ENCODE peak calls at places on chromosomes 16 and 17, in six cellular contexts. U is SK-N-SH, V is GM23248, E is PC-3, K is MM.1S, O is HCT116. J is an unnamed sample.

GRCh38 chr17:75514299-75515228 is 773 bp downstream of the CASKIN2 start:
- DNase-seq in E (peak; percentile 90), V (peak; percentile 43), O (no peak), K (no peak), U (peak; percentile 64), J (peak; percentile 68)

GRCh38 chr16:75471723-75472634 is 7.5 kb upstream of the TMEM170A start:
- DNase-seq in U (peak; percentile 91), E (peak; percentile 69), O (no peak), V (peak; percentile 85), K (peak; percentile 14), J (peak; percentile 69)

GRCh38 chr16:6643083-6643686 is 689.5 kb upstream of the RBFOX1 start:
- DNase-seq in K (peak; percentile 68), O (no peak), V (peak; percentile 57), U (peak; percentile 36), E (peak; percentile 73), J (peak; percentile 59)

GRCh38 chr16:48041861-48042435 is 113.8 kb downstream of the ABCC12 start:
- DNase-seq in O (peak; percentile 13), U (no peak), E (peak; percentile 19), V (no peak), K (no peak), J (peak; percentile 58)

GRCh38 chr16:80744856-80745255 is 59.5 kb downstream of the CDYL2 start:
- DNase-seq in E (no peak), U (no peak), K (no peak), O (no peak), V (no peak), J (no peak)

GRCh38 chr16:21156767-21157467 is 1.6 kb upstream of the LDAF1 start:
- DNase-seq in U (peak; percentile 85), O (peak; percentile 78), E (peak; percentile 77), K (peak; percentile 21), V (peak; percentile 81), J (peak; percentile 75)

GRCh38 chr17:27621557-27621956 is 9.4 kb upstream of the LGALS9 start:
- DNase-seq in V (no peak), K (no peak), U (no peak), O (no peak), E (no peak), J (peak; percentile 15)

GRCh38 chr16:49085689-49086088 is 195.9 kb downstream of the CBLN1 start:
- DNase-seq in E (no peak), U (no peak), K (no peak), O (no peak), V (no peak), J (no peak)

GRCh38 chr16:49350265-49351103 is 23.1 kb upstream of the C16orf78 start:
- DNase-seq in O (peak; percentile 27), V (peak; percentile 59), E (peak; percentile 67), K (peak; percentile 28), U (peak; percentile 81), J (peak; percentile 73)

GRCh38 chr16:27048316-27048715 is 18.4 kb upstream of the C16orf82 start:
- DNase-seq in E (no peak), K (no peak), V (peak; percentile 5), U (no peak), O (no peak), J (no peak)

GRCh38 chr17:82228842-82229685 is at the start of gene SLC16A3:
- DNase-seq in U (peak; percentile 94), K (peak; percentile 46), V (peak; percentile 90), E (peak; percentile 77), O (no peak), J (peak; percentile 91)

GRCh38 chr17:75774988-75775668 is 9.5 kb upstream of the UNK start:
- DNase-seq in V (no peak), K (no peak), E (peak; percentile 72), O (no peak), U (peak; percentile 33), J (no peak)

GRCh38 chr16:86502856-86503748 is 7.2 kb upstream of the FOXF1 start:
- DNase-seq in E (no peak), U (no peak), O (no peak), V (peak; percentile 26), K (no peak), J (peak; percentile 52)

GRCh38 chr16:69039333-69039941 is 66.0 kb upstream of the HAS3 start:
- DNase-seq in U (no peak), V (no peak), O (no peak), E (peak; percentile 44), K (no peak), J (no peak)

GRCh38 chr16:10920726-10921427 is 21.4 kb downstream of the DEXI start:
- DNase-seq in U (no peak), K (no peak), E (no peak), O (no peak), V (peak; percentile 28), J (no peak)

GRCh38 chr16:5001986-5002385 is 31.7 kb downstream of the NAGPA start:
- DNase-seq in U (no peak), E (no peak), O (no peak), V (no peak), K (no peak), J (no peak)

GRCh38 chr16:20308266-20308665 is 19.0 kb downstream of the GP2 start:
- DNase-seq in E (no peak), K (no peak), U (no peak), V (no peak), O (no peak), J (no peak)

GRCh38 chr17:52986056-52986662 is 827.6 kb upstream of the CA10 start:
- DNase-seq in V (no peak), E (no peak), O (no peak), U (no peak), K (no peak), J (peak; percentile 53)

GRCh38 chr16:48834576-48834975 is 224.6 kb upstream of the N4BP1 start:
- DNase-seq in U (no peak), K (no peak), V (no peak), E (no peak), O (no peak), J (peak; percentile 61)

GRCh38 chr17:68085751-68086445 is 50.4 kb downstream of the KPNA2 start:
- DNase-seq in V (no peak), E (no peak), K (peak; percentile 61), U (no peak), O (no peak), J (peak; percentile 16)

GRCh38 chr16:11668590-11669379 is 530 bp downstream of the SNN start:
- DNase-seq in O (no peak), E (no peak), K (no peak), V (peak; percentile 44), U (peak; percentile 70), J (peak; percentile 86)

GRCh38 chr16:13909872-13910303 is 10.1 kb upstream of the ERCC4 start:
- DNase-seq in O (no peak), V (peak; percentile 75), K (peak; percentile 67), E (peak; percentile 23), U (no peak), J (no peak)

GRCh38 chr16:1984347-1985225 is 593 bp downstream of the GFER start:
- DNase-seq in E (no peak), K (no peak), O (no peak), U (no peak), V (peak; percentile 68), J (peak; percentile 59)

GRCh38 chr17:30113213-30113612 is 3.4 kb upstream of the NSRP1 start:
- DNase-seq in K (peak; percentile 88), U (no peak), O (no peak), V (no peak), E (peak; percentile 96), J (no peak)

GRCh38 chr16:85798901-85799496 is 345 bp downstream of the EMC8 start:
- DNase-seq in O (no peak), V (peak; percentile 68), E (no peak), K (no peak), U (peak; percentile 84), J (no peak)

GRCh38 chr16:72952404-72953301 is 95.3 kb downstream of the ZFHX3 start:
- DNase-seq in O (no peak), E (peak; percentile 20), K (no peak), U (peak; percentile 57), V (peak; percentile 35), J (no peak)

GRCh38 chr17:44556114-44556853 is 1.0 kb upstream of the FZD2 start:
- DNase-seq in O (peak; percentile 19), U (peak; percentile 67), V (peak; percentile 58), E (peak; percentile 68), K (peak; percentile 56), J (peak; percentile 98)

GRCh38 chr16:65663774-65664173 is 541.9 kb upstream of the CDH11 start:
- DNase-seq in O (no peak), U (no peak), V (no peak), E (peak; percentile 16), K (no peak), J (no peak)
- TF ChIP-seq EZH2phosphoT487 in O (no peak), U (no peak), V (no peak), E (no peak), K (no peak), J (no peak)

GRCh38 chr17:40819528-40820125 is 2.8 kb downstream of the KRT10 start:
- DNase-seq in U (peak; percentile 19), K (no peak), E (no peak), V (peak; percentile 68), O (no peak), J (no peak)
- H3K9ac ChIP-seq in U (no peak overlapping the region), K (no peak overlapping the region), E (peak overlapping the region; percentile 89), V (peak overlapping the region; percentile 93), O (peak overlapping the region; percentile 86), J (no peak overlapping the region)

DNA sequence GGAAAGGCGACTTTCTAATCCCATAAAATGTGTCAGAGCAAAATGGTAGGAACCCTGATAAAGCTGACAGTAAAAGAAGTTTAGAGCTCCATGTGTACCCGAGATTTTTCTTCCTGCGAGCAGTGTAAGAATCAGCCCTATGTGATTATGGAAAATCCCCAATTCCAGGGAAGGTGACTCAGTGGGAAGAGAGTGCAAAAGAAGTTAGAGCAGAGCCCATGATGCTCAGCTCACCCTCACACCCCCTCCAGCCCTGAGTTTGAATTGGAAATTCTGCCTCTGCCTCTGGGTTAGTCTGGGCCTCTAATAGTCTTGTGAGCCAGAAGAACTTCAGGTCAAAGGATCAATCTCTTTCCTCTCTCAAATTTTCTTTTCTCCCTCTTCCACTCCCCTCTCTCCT is 12.5 kb downstream of the C17orf78 start:
- DNase-seq in V (peak; percentile 50), E (no peak), O (no peak), K (no peak), U (no peak), J (no peak)
- TF ChIP-seq EZH2phosphoT487 in V (no peak), E (no peak), O (no peak), K (no peak), U (no peak), J (no peak)

GRCh38 chr17:200604-200985 is 19.1 kb upstream of the DOC2B start:
- DNase-seq in K (no peak), O (no peak), V (no peak), U (no peak), E (no peak), J (no peak)
- H3K9ac ChIP-seq in K (no peak overlapping the region), O (no peak overlapping the region), V (no peak overlapping the region), U (no peak overlapping the region), E (no peak overlapping the region), J (no peak overlapping the region)

GRCh38 chr16:57798267-57798810 is 4.0 kb downstream of the KIFC3 start:
- DNase-seq in V (no peak), K (no peak), E (no peak), U (peak; percentile 3), O (no peak), J (no peak)
- TF ChIP-seq EZH2phosphoT487 in V (no peak), K (no peak), E (no peak), U (no peak), O (no peak), J (no peak)